ENCODE peak calls at places on chromosomes 7 and 10, in five cellular contexts. S is A549, N is K562, K is HepG2, C is GM12878. O is an unnamed sample.

GRCh38 chr7:15317215-15317614 is 244.6 kb downstream of the AGMO start:
- DNase-seq in S (no peak), N (no peak), K (no peak), C (no peak), O (no peak)

GRCh38 chr10:114755537-114755936 is 66.0 kb upstream of the FHIP2A start:
- DNase-seq in S (no peak), N (no peak), K (no peak), C (no peak), O (no peak)

GRCh38 chr10:48470893-48471805 is 133.7 kb downstream of the ARHGAP22 start:
- DNase-seq in S (no peak), N (peak), K (no peak), C (no peak), O (peak)

GRCh38 chr10:101710064-101710695 is 15.2 kb upstream of the FBXW4 start:
- DNase-seq in S (no peak), N (no peak), K (no peak), C (no peak), O (peak)

GRCh38 chr10:34996843-34997242 is 93.3 kb downstream of the CUL2 start:
- DNase-seq in S (no peak), N (no peak), K (no peak), C (no peak), O (peak)

GRCh38 chr7:29748286-29749099 is 57.8 kb upstream of the WIPF3 start:
- DNase-seq in S (peak), N (no peak), K (peak), C (no peak), O (peak)

GRCh38 chr7:1248077-1248458 is 15.4 kb downstream of the UNCX start:
- DNase-seq in S (no peak), N (no peak), K (no peak), C (no peak), O (no peak)

GRCh38 chr7:121831320-121831719 is 41.6 kb upstream of the PTPRZ1 start:
- DNase-seq in S (no peak), N (no peak), K (no peak), C (no peak), O (no peak)

GRCh38 chr7:52726493-52726892 is 308.9 kb upstream of the POM121L12 start:
- DNase-seq in S (no peak), N (no peak), K (no peak), C (no peak), O (no peak)

GRCh38 chr7:82810558-82811259 is 352.0 kb downstream of the PCLO start:
- DNase-seq in S (peak), N (no peak), K (peak), C (no peak), O (peak)

GRCh38 chr7:118626739-118627138 is 402.2 kb downstream of the ANKRD7 start:
- DNase-seq in S (no peak), N (no peak), K (no peak), C (no peak), O (no peak)

DNA sequence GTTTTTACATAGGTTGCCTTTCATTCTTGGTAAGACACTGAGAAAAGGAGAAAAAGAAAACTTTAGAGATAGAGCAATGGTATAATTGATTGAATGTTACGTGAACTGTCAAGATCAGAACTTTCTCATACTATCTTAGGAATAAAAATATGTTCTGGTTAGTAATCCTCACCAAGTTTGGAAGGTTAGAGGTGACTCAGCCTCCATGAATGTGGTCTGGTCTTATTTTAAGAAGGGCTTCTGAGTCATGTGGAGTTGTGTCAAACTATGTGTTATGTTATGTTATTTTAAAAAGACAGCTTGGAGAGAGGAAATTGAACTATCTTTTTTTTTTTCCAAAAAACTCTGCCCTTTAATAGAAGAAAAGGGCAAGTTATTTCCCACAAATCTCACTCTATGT is 458.6 kb upstream of the KLF6 start:
- DNase-seq in S (peak), N (no peak), K (no peak), C (no peak), O (peak)
- TF ChIP-seq SMC3 in S (no peak), N (no peak), K (no peak), C (no peak), O (no peak)

DNA sequence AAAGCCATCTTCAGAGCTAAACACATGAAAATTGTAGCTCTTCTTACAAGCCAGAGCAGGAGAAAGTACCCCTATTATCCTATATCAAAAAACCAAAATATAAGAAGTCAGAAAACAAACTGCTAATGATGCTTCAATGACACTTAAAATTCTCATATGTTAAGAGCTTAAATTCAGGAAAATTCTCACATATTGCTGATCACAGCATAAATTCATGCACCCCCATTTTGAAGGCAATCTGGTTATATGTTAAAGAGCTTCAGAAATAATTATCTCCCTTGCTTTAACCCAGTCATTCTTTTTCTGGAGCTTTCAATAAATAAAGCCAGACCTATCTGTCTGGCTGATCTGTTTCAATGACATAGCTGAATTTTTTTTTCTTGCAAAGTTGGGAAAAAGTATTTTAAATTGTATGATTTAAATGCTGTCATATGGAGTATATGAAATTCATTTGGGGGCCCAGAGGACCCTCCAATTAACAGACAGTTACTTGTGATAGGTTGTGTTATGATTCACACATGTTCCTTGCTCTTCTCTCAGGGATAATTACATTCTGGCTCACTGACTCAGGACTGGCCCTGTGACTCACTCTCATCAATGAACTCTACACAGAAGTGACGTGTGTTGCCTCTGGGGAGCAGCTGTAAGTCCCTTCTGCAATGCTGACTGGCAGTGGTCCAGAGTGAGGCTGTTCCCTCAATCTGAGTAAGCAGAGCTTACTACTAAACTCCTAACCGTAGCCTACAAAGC is 85.2 kb downstream of the HGF start:
- DNase-seq in S (peak), N (no peak), K (peak), C (peak), O (peak)
- TF ChIP-seq SMC3 in S (no peak), N (no peak), K (no peak), C (no peak), O (no peak)

GRCh38 chr10:127919418-127920191 is 12.7 kb downstream of the PTPRE start:
- DNase-seq in S (peak), N (no peak), K (no peak), C (no peak), O (peak)
- TF ChIP-seq SMC3 in S (no peak), N (no peak), K (no peak), C (no peak), O (no peak)

DNA sequence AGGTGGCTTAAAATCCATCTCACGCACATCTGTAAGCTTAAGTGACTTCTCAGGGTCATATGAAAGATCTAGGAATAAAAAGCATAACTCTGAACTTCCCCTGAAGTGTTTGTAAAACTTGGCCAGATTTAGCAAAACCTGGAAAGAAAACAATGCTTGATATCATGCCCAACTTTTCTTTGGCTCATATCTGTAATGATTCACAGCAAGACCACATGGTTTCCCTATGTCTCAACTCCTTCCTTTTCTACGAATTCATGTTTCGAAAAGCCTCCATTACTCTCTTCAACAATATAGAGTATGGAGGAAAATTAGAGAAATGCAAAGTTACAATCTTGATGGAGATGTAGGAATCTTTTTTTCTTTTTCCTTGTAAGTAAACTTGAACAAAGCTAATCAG is 20.0 kb upstream of the CABCOCO1 start:
- DNase-seq in S (no peak), N (no peak), K (no peak), C (no peak), O (peak)
- TF ChIP-seq SMC3 in S (no peak), N (no peak), K (no peak), C (no peak), O (no peak)